ENCODE peak calls at places on chromosomes 1 and 21, in nine cellular contexts. D is kidney epithelial cell; J is PC-3; N is CD8-positive, alpha-beta memory T cell; U is GM13977; E is T follicular helper cell; M is heart left ventricle; H is lower lobe of right lung; O is CD4-positive, alpha-beta T cell. P is an unnamed sample.
A peak's percentile ranks its signal among the peaks of the same experiment; 100 is the strongest.

GRCh38 chr1:197837911-197838310 is 62.6 kb upstream of the DENND1B start:
- DNase-seq in D (no peak), J (peak; percentile 9), N (no peak), U (no peak), E (no peak), M (no peak), H (no peak), O (no peak), P (no peak)

GRCh38 chr1:240319998-240320397 is 228.3 kb downstream of the FMN2 start:
- DNase-seq in D (no peak), J (no peak), N (no peak), U (no peak), E (no peak), M (no peak), H (no peak), O (no peak), P (no peak)

GRCh38 chr1:117639741-117640140 is 33.9 kb downstream of the TENT5C start:
- DNase-seq in D (no peak), J (no peak), N (no peak), U (no peak), E (no peak), M (no peak), H (no peak), O (no peak), P (peak; percentile 2)

GRCh38 chr1:178262101-178262500 is 168.2 kb downstream of the RASAL2 start:
- DNase-seq in D (no peak), J (peak; percentile 6), N (no peak), U (no peak), E (no peak), M (no peak), H (no peak), O (no peak), P (no peak)

GRCh38 chr1:16158993-16159831 is 3.3 kb upstream of the EPHA2 start:
- DNase-seq in D (no peak), J (peak; percentile 95), N (no peak), U (no peak), E (no peak), M (no peak), H (no peak), O (no peak), P (peak; percentile 62)

GRCh38 chr21:30257773-30258172 is 25.0 kb downstream of the KRTAP24-1 start:
- DNase-seq in D (no peak), J (peak; percentile 79), N (no peak), U (no peak), E (no peak), M (no peak), H (no peak), O (no peak), P (no peak)

GRCh38 chr1:219324629-219325367 is 151.1 kb downstream of the LYPLAL1 start:
- DNase-seq in D (peak; percentile 94), J (peak; percentile 100), N (no peak), U (no peak), E (no peak), M (no peak), H (no peak), O (no peak), P (no peak)

GRCh38 chr1:150322310-150322709 is 977 bp downstream of the PRPF3 start:
- DNase-seq in D (no peak), J (no peak), N (no peak), U (peak; percentile 20), E (no peak), M (no peak), H (no peak), O (no peak), P (no peak)

GRCh38 chr1:90706437-90707362 is 10.4 kb downstream of the BARHL2 start:
- DNase-seq in D (no peak), J (no peak), N (no peak), U (peak; percentile 46), E (no peak), M (no peak), H (no peak), O (no peak), P (no peak)

GRCh38 chr1:213123087-213123486 is 72.0 kb downstream of the RPS6KC1 start:
- DNase-seq in D (no peak), J (no peak), N (no peak), U (no peak), E (no peak), M (no peak), H (no peak), O (no peak), P (no peak)

GRCh38 chr1:203600782-203601513 is 25.7 kb upstream of the ATP2B4 start:
- DNase-seq in D (no peak), J (no peak), N (no peak), U (no peak), E (no peak), M (no peak), H (no peak), O (no peak), P (no peak)

GRCh38 chr1:117652421-117652820 is 46.6 kb downstream of the TENT5C start:
- DNase-seq in D (no peak), J (no peak), N (no peak), U (no peak), E (no peak), M (no peak), H (no peak), O (no peak), P (no peak)

GRCh38 chr1:57067863-57068262 is 102.0 kb upstream of the C8B start:
- DNase-seq in D (no peak), J (no peak), N (no peak), U (no peak), E (no peak), M (peak; percentile 47), H (no peak), O (no peak), P (no peak)

GRCh38 chr1:18151436-18151835 is 43.8 kb downstream of the IGSF21 start:
- DNase-seq in D (no peak), J (no peak), N (no peak), U (no peak), E (no peak), M (no peak), H (no peak), O (no peak), P (no peak)

GRCh38 chr1:30523055-30524020 is 200.0 kb downstream of the MATN1 start:
- DNase-seq in D (peak; percentile 89), J (peak; percentile 66), N (no peak), U (no peak), E (no peak), M (peak; percentile 64), H (no peak), O (no peak), P (no peak)

GRCh38 chr1:177340601-177341067 is 169.9 kb downstream of the BRINP2 start:
- DNase-seq in D (no peak), J (no peak), N (no peak), U (no peak), E (no peak), M (no peak), H (no peak), O (no peak), P (no peak)

P was measured in transverse colon.